ENCODE peak calls at places on chromosomes 2 and 18, in eight cellular contexts. R is lung, S is neural progenitor cell, F is kidney epithelial cell, Y is esophagus squamous epithelium, T is progenitor cell of endocrine pancreas, A is MM.1S, M is kidney. Z is an unnamed sample.

GRCh38 chr2:8684421-8684884 is 2.6 kb downstream of the ID2 start:
- DNase-seq in R (no peak), M (no peak), F (no peak), S (peak), T (no peak), A (peak), Y (no peak), Z (peak)

GRCh38 chr18:1627494-1627893 is 722.8 kb downstream of the ADCYAP1 start:
- DNase-seq in S (no peak), M (no peak), R (no peak), T (no peak), Y (no peak), F (no peak), A (no peak), Z (no peak)

GRCh38 chr2:39530423-39530866 is 93.4 kb upstream of the MAP4K3 start:
- DNase-seq in M (no peak), R (no peak), Y (no peak), F (peak), T (no peak), A (no peak), S (no peak), Z (no peak)

GRCh38 chr2:216501854-216502253 is 3.2 kb downstream of the RPL37A start:
- DNase-seq in T (no peak), F (no peak), S (no peak), R (no peak), Y (no peak), M (no peak), A (no peak), Z (no peak)

GRCh38 chr2:200042102-200042735 is 86.8 kb downstream of the MAIP1 start:
- DNase-seq in Y (no peak), F (peak), A (no peak), S (no peak), R (no peak), M (no peak), T (no peak), Z (no peak)

GRCh38 chr2:30979822-30980245 is 158.4 kb downstream of the GALNT14 start:
- DNase-seq in Y (no peak), F (peak), R (no peak), T (no peak), A (no peak), S (peak), M (peak), Z (no peak)

GRCh38 chr2:232367016-232367415 is 11.5 kb upstream of the ALPP start:
- DNase-seq in M (no peak), R (no peak), T (no peak), F (no peak), A (no peak), Y (no peak), S (no peak), Z (no peak)

GRCh38 chr2:134232868-134233732 is 20.8 kb upstream of the MGAT5 start:
- DNase-seq in T (no peak), M (no peak), S (no peak), Y (no peak), A (peak), R (no peak), F (no peak), Z (no peak)

GRCh38 chr18:55089595-55089994 is 130.3 kb upstream of the CCDC68 start:
- DNase-seq in T (no peak), R (no peak), S (no peak), Y (no peak), A (no peak), F (no peak), M (no peak), Z (no peak)

GRCh38 chr18:251572-251971 is 16.3 kb downstream of the THOC1 start:
- DNase-seq in R (no peak), T (no peak), A (no peak), Y (no peak), S (no peak), F (no peak), M (no peak), Z (no peak)

GRCh38 chr2:133801956-133802355 is 233.7 kb upstream of the NCKAP5 start:
- DNase-seq in T (no peak), R (no peak), F (no peak), M (no peak), Y (no peak), S (no peak), A (no peak), Z (no peak)

GRCh38 chr18:27493182-27493581 is 308.1 kb upstream of the CHST9 start:
- DNase-seq in S (no peak), M (no peak), A (no peak), F (no peak), R (no peak), T (no peak), Y (no peak), Z (no peak)

GRCh38 chr2:233824373-233824772 is 30.0 kb downstream of the HJURP start:
- DNase-seq in M (peak), F (no peak), Y (no peak), A (no peak), T (no peak), R (no peak), S (peak), Z (no peak)

GRCh38 chr18:24601624-24602023 is 141.2 kb downstream of the HRH4 start:
- DNase-seq in S (no peak), R (no peak), T (no peak), F (no peak), A (no peak), M (no peak), Y (no peak), Z (no peak)

GRCh38 chr2:128309341-128310093 is 9.2 kb downstream of the HS6ST1 start:
- DNase-seq in R (no peak), S (peak), F (no peak), T (no peak), M (peak), Y (no peak), A (no peak), Z (peak)

GRCh38 chr2:217105733-217106649 is 246.1 kb upstream of the TNP1 start:
- DNase-seq in M (peak), R (no peak), Y (no peak), F (peak), T (no peak), S (no peak), A (no peak), Z (no peak)

GRCh38 chr2:63058742-63059433 is 8.3 kb downstream of the OTX1 start:
- DNase-seq in M (no peak), R (no peak), T (peak), S (peak), A (no peak), Y (no peak), F (no peak), Z (peak)

GRCh38 chr18:12293831-12294230 is 14.2 kb upstream of the TUBB6 start:
- DNase-seq in R (no peak), S (no peak), M (no peak), F (no peak), A (no peak), T (no peak), Y (no peak), Z (no peak)

GRCh38 chr2:213476641-213477040 is 192.4 kb downstream of the SPAG16 start:
- DNase-seq in T (no peak), R (no peak), Y (no peak), F (no peak), S (no peak), M (no peak), A (no peak), Z (no peak)

GRCh38 chr2:8315766-8316165 is 366.1 kb upstream of the ID2 start:
- DNase-seq in F (no peak), M (no peak), A (no peak), Y (no peak), R (no peak), S (peak), T (no peak), Z (no peak)

GRCh38 chr18:62807406-62807805 is 92.1 kb downstream of the PHLPP1 start:
- DNase-seq in F (no peak), M (no peak), T (no peak), A (no peak), S (no peak), Y (no peak), R (no peak), Z (no peak)

GRCh38 chr2:216030210-216030609 is 16.9 kb upstream of the MREG start:
- DNase-seq in F (no peak), M (no peak), A (no peak), T (no peak), R (no peak), S (no peak), Y (no peak), Z (no peak)

GRCh38 chr18:21740474-21740723 is 193 bp upstream of the MIB1 start:
- DNase-seq in A (peak), Y (peak), S (no peak), T (no peak), M (no peak), F (no peak), R (peak), Z (no peak)

GRCh38 chr2:28750316-28751101 is 1.1 kb upstream of the PPP1CB start:
- DNase-seq in Y (no peak), A (peak), S (no peak), F (peak), R (no peak), M (no peak), T (no peak), Z (no peak)

GRCh38 chr2:74835831-74836674 is 2.1 kb downstream of the HK2 start:
- DNase-seq in R (no peak), S (peak), Y (no peak), M (no peak), F (no peak), T (no peak), A (peak), Z (peak)

GRCh38 chr2:33134086-33134763 is 187.5 kb downstream of the LTBP1 start:
- DNase-seq in A (no peak), M (peak), S (peak), F (peak), T (no peak), Y (no peak), R (peak), Z (no peak)

GRCh38 chr2:84482588-84482987 is 23.5 kb upstream of the SUCLG1 start:
- DNase-seq in R (no peak), S (no peak), M (no peak), T (no peak), A (no peak), F (no peak), Y (no peak), Z (no peak)

GRCh38 chr2:64001382-64002101 is 17.7 kb downstream of the VPS54 start:
- DNase-seq in T (no peak), F (no peak), M (no peak), Y (no peak), S (no peak), A (no peak), R (no peak), Z (no peak)

GRCh38 chr18:42893991-42894390 is 221.5 kb downstream of the RIT2 start:
- DNase-seq in F (no peak), A (no peak), S (peak), Y (no peak), T (no peak), M (no peak), R (no peak), Z (no peak)

GRCh38 chr2:6694555-6694954 is 171.2 kb downstream of the CMPK2 start:
- DNase-seq in T (no peak), F (no peak), M (no peak), R (no peak), Y (no peak), A (no peak), S (peak), Z (no peak)

GRCh38 chr2:5145801-5146200 is 546.4 kb upstream of the SOX11 start:
- DNase-seq in A (no peak), M (no peak), S (no peak), Y (no peak), F (peak), R (no peak), T (no peak), Z (no peak)

GRCh38 chr18:22457552-22457951 is 39.8 kb upstream of the CTAGE1 start:
- DNase-seq in Y (no peak), T (no peak), S (no peak), F (no peak), A (no peak), R (no peak), M (no peak), Z (no peak)

GRCh38 chr2:10188211-10188610 is 65.7 kb downstream of the RRM2 start:
- DNase-seq in M (no peak), T (peak), A (no peak), R (no peak), Y (no peak), S (peak), F (no peak), Z (no peak)

GRCh38 chr2:3443685-3444084 is 64.2 kb downstream of the TRAPPC12 start:
- DNase-seq in F (no peak), R (peak), Y (no peak), T (no peak), A (no peak), S (no peak), M (no peak), Z (no peak)

GRCh38 chr2:156517419-156517818 is 81.2 kb downstream of the GPD2 start:
- DNase-seq in A (no peak), R (no peak), F (no peak), T (no peak), M (no peak), S (no peak), Y (no peak), Z (no peak)

GRCh38 chr2:29463181-29463900 is 348.1 kb downstream of the CLIP4 start:
- DNase-seq in R (no peak), M (no peak), T (no peak), S (no peak), Y (no peak), F (peak), A (no peak), Z (no peak)

GRCh38 chr2:39470580-39470979 is 33.5 kb upstream of the MAP4K3 start:
- DNase-seq in M (no peak), F (no peak), Y (no peak), A (peak), R (no peak), T (no peak), S (no peak), Z (no peak)

GRCh38 chr2:197179744-197180498 is 130.7 kb downstream of the ANKRD44 start:
- DNase-seq in A (no peak), R (no peak), T (no peak), Y (no peak), S (no peak), F (no peak), M (peak), Z (peak)

DNA sequence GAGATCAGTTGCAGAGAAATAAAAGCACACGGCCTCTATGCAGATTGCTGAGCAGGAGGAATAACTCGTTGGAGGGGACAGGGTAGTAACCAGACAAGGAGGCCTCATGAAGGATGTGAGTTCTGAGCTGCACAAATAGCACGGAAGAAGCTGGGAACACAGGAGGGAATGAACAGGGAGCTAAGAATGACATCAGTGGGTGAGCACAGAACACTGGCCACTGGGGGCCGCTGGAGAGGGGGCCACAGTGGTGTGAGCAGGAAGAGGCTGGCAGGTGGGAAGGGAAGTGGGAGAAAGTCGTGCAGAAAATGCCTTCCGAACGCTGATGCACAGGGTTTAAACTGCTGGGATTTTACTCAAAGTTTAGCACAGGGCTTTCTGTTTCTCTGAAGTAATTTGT is 61.0 kb downstream of the ZAP70 start:
- DNase-seq in A (no peak), S (peak), Y (no peak), T (peak), R (no peak), F (no peak), M (no peak), Z (peak)
- TF ChIP-seq CTCF in A (peak), S (peak), Y (peak), T (peak), R (no peak), F (peak), M (no peak), Z (peak)

GRCh38 chr2:12097860-12098259 is 351.4 kb downstream of the LPIN1 start:
- DNase-seq in F (no peak), R (no peak), T (no peak), Y (no peak), S (no peak), M (no peak), A (no peak), Z (no peak)
- TF ChIP-seq CTCF in F (no peak), R (no peak), T (no peak), Y (no peak), S (no peak), M (no peak), A (no peak), Z (no peak)

DNA sequence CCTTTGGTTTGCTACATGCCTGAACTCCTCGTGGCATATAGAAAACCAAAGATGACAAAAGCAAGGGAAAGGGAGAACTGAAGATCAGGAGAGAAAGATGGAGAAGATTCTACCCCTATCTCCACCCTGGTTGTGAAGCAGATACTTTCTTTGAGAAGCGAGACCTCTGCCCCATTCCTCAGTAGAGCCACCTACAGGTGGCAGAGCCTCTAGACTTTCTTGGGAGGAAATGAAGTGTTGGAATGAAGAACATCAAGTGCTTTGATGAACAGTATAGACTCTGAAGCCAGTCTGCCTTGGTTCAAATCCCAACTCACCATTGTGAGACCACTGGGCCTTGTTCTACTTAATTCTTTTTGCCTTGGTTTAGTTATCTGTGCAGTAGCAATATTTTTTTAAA is 348.8 kb upstream of the ETAA1 start:
- DNase-seq in Y (no peak), S (no peak), T (no peak), A (no peak), R (no peak), F (no peak), M (no peak), Z (no peak)
- TF ChIP-seq CTCF in Y (no peak), S (no peak), T (no peak), A (no peak), R (no peak), F (peak), M (no peak), Z (no peak)

DNA sequence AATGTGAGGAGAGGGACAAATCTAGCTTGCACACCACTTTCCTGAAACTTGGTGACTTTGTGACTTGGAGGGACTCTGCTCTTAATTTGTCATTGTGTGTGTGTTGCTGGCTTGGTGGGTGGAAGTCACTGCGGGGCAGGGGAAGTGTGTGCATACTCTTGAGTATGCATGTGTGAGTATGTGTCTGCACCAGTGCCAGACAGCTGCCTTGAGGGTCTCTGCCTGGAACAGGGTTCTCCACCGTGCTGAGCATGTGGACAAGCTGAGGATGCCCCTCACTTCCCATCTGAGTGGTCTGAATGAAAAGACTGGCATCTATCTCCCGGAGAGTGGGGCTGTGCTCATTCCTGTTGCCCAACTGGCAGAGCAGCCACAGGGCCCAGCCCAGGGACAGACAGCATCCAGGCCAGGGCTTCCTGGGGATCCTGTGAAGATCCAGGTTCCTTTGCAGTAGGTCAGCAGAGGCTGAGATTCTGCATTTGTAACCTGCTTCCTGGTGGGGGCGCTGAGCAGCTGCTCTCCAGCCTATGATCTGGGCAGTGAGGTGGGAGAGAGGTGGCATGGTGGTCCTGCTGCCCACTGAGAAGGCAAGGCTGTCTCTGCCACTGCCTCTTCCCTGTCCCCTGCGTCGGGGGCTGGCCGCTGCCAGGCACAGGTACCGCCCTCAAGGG is 138.9 kb upstream of the HAAO start:
- DNase-seq in S (peak), Y (no peak), F (no peak), R (no peak), T (no peak), A (no peak), M (no peak), Z (peak)
- TF ChIP-seq CTCF in S (peak), Y (no peak), F (peak), R (no peak), T (peak), A (peak), M (no peak), Z (peak)

GRCh38 chr2:231099918-231100317 is 24.9 kb downstream of the HTR2B start:
- DNase-seq in M (no peak), F (no peak), T (no peak), R (no peak), Y (no peak), A (no peak), S (peak), Z (peak)
- TF ChIP-seq CTCF in M (no peak), F (no peak), T (no peak), R (no peak), Y (no peak), A (peak), S (peak), Z (no peak)

GRCh38 chr18:79986726-79987125 is 1.6 kb downstream of the TXNL4A start:
- DNase-seq in M (no peak), S (peak), T (no peak), A (no peak), Y (no peak), F (no peak), R (no peak), Z (no peak)

GRCh38 chr18:79987566-79987965 is 797 bp downstream of the TXNL4A start:
- DNase-seq in Y (no peak), S (no peak), F (no peak), A (no peak), T (no peak), R (no peak), M (no peak), Z (no peak)

GRCh38 chr18:79988925-79989361 is 580 bp upstream of the TXNL4A start:
- DNase-seq in T (no peak), R (no peak), F (no peak), M (no peak), Y (no peak), S (peak), A (no peak), Z (no peak)

GRCh38 chr18:79985172-79985571 is 3.2 kb downstream of the TXNL4A start:
- DNase-seq in Y (no peak), M (no peak), T (no peak), F (no peak), S (no peak), R (no peak), A (no peak), Z (no peak)

GRCh38 chr18:79988079-79988924 is at the start of gene TXNL4A:
- DNase-seq in A (peak), R (peak), T (peak), S (peak), M (peak), F (no peak), Y (peak), Z (peak)
- TF ChIP-seq CTCF in A (peak), R (peak), T (peak), S (peak), M (peak), F (peak), Y (no peak), Z (no peak)

GRCh38 chr2:119433636-119434327 is 2.1 kb downstream of the TMEM37 start:
- DNase-seq in S (no peak), F (no peak), T (no peak), A (no peak), R (no peak), Y (no peak), M (no peak), Z (no peak)

GRCh38 chr2:119431155-119431975 is at the start of gene TMEM37:
- DNase-seq in T (peak), M (peak), F (no peak), Y (no peak), R (peak), A (peak), S (peak), Z (peak)

GRCh38 chr2:119431976-119432881 is 575 bp downstream of the TMEM37 start:
- DNase-seq in A (no peak), T (no peak), F (no peak), S (peak), Y (no peak), M (peak), R (peak), Z (no peak)

GRCh38 chr2:119434664-119435063 is 3.0 kb downstream of the TMEM37 start:
- DNase-seq in F (no peak), T (no peak), A (no peak), M (no peak), S (peak), R (no peak), Y (no peak), Z (no peak)

GRCh38 chr2:119432882-119433522 is 1.3 kb downstream of the TMEM37 start:
- DNase-seq in R (no peak), T (no peak), A (no peak), S (no peak), F (no peak), Y (no peak), M (no peak), Z (no peak)
- TF ChIP-seq CTCF in R (no peak), T (no peak), A (no peak), S (no peak), F (no peak), Y (no peak), M (no peak), Z (no peak)